ENCODE peak calls at places on chromosomes 7 and 10, in six cellular contexts. One of them, this sample, is unnamed.

GRCh38 chr7:29299986-29300609 is 105.5 kb downstream of the CHN2 start:
- DNase-seq in astrocyte of the spinal cord: no peak
- DNase-seq in HFF-Myc: no peak
- DNase-seq in cardiac muscle cell: no peak
- DNase-seq in dorsolateral prefrontal cortex: no peak
- DNase-seq in GM12864: no peak
- DNase-seq in this sample: no peak

GRCh38 chr10:126252884-126253612 is 135.2 kb downstream of the ADAM12 start:
- DNase-seq in astrocyte of the spinal cord: peak; percentile 99
- DNase-seq in HFF-Myc: peak; percentile 99
- DNase-seq in cardiac muscle cell: no peak
- DNase-seq in dorsolateral prefrontal cortex: no peak
- DNase-seq in GM12864: no peak
- DNase-seq in this sample: no peak

GRCh38 chr10:119633538-119634218 is 17.5 kb upstream of the BAG3 start:
- DNase-seq in astrocyte of the spinal cord: no peak
- DNase-seq in HFF-Myc: no peak
- DNase-seq in cardiac muscle cell: no peak
- DNase-seq in dorsolateral prefrontal cortex: no peak
- DNase-seq in GM12864: no peak
- DNase-seq in this sample: no peak

GRCh38 chr7:158827411-158828342 is 1.6 kb downstream of the ESYT2 start:
- DNase-seq in astrocyte of the spinal cord: peak; percentile 45
- DNase-seq in HFF-Myc: no peak
- DNase-seq in cardiac muscle cell: no peak
- DNase-seq in dorsolateral prefrontal cortex: no peak
- DNase-seq in GM12864: no peak
- DNase-seq in this sample: peak; percentile 54

GRCh38 chr10:113297226-113297625 is 255.6 kb upstream of the HABP2 start:
- DNase-seq in astrocyte of the spinal cord: peak; percentile 41
- DNase-seq in HFF-Myc: no peak
- DNase-seq in cardiac muscle cell: no peak
- DNase-seq in dorsolateral prefrontal cortex: no peak
- DNase-seq in GM12864: no peak
- DNase-seq in this sample: no peak

GRCh38 chr10:103985726-103986125 is 18.8 kb downstream of the SLK start:
- DNase-seq in astrocyte of the spinal cord: no peak
- DNase-seq in HFF-Myc: no peak
- DNase-seq in cardiac muscle cell: no peak
- DNase-seq in dorsolateral prefrontal cortex: no peak
- DNase-seq in GM12864: no peak
- DNase-seq in this sample: no peak

GRCh38 chr7:2687338-2687869 is 598 bp upstream of the AMZ1 start:
- DNase-seq in astrocyte of the spinal cord: no peak
- DNase-seq in HFF-Myc: no peak
- DNase-seq in cardiac muscle cell: no peak
- DNase-seq in dorsolateral prefrontal cortex: peak; percentile 39
- DNase-seq in GM12864: no peak
- DNase-seq in this sample: no peak

GRCh38 chr7:105638942-105639495 is 57.7 kb upstream of the EFCAB10 start:
- DNase-seq in astrocyte of the spinal cord: peak; percentile 20
- DNase-seq in HFF-Myc: no peak
- DNase-seq in cardiac muscle cell: peak; percentile 76
- DNase-seq in dorsolateral prefrontal cortex: no peak
- DNase-seq in GM12864: no peak
- DNase-seq in this sample: no peak

GRCh38 chr10:109275970-109276369 is 647.3 kb downstream of the XPNPEP1 start:
- DNase-seq in astrocyte of the spinal cord: no peak
- DNase-seq in HFF-Myc: peak; percentile 9
- DNase-seq in cardiac muscle cell: no peak
- DNase-seq in dorsolateral prefrontal cortex: no peak
- DNase-seq in GM12864: no peak
- DNase-seq in this sample: no peak

GRCh38 chr10:26334932-26335573 is 103.1 kb upstream of the APBB1IP start:
- DNase-seq in astrocyte of the spinal cord: peak; percentile 55
- DNase-seq in HFF-Myc: peak; percentile 12
- DNase-seq in cardiac muscle cell: peak; percentile 67
- DNase-seq in dorsolateral prefrontal cortex: no peak
- DNase-seq in GM12864: peak; percentile 65
- DNase-seq in this sample: peak; percentile 67

GRCh38 chr10:77230194-77230593 is 407.4 kb downstream of the KCNMA1 start:
- DNase-seq in astrocyte of the spinal cord: peak; percentile 33
- DNase-seq in HFF-Myc: no peak
- DNase-seq in cardiac muscle cell: no peak
- DNase-seq in dorsolateral prefrontal cortex: no peak
- DNase-seq in GM12864: no peak
- DNase-seq in this sample: no peak

GRCh38 chr10:85043207-85043606 is 714.8 kb downstream of the CCSER2 start:
- DNase-seq in astrocyte of the spinal cord: no peak
- DNase-seq in HFF-Myc: no peak
- DNase-seq in cardiac muscle cell: no peak
- DNase-seq in dorsolateral prefrontal cortex: no peak
- DNase-seq in GM12864: no peak
- DNase-seq in this sample: no peak

GRCh38 chr7:6306471-6306870 is 34.0 kb upstream of the CYTH3 start:
- DNase-seq in astrocyte of the spinal cord: peak; percentile 54
- DNase-seq in HFF-Myc: peak; percentile 40
- DNase-seq in cardiac muscle cell: no peak
- DNase-seq in dorsolateral prefrontal cortex: no peak
- DNase-seq in GM12864: no peak
- DNase-seq in this sample: no peak

GRCh38 chr7:49022448-49022847 is 98.1 kb downstream of the CDC14C start:
- DNase-seq in astrocyte of the spinal cord: no peak
- DNase-seq in HFF-Myc: no peak
- DNase-seq in cardiac muscle cell: no peak
- DNase-seq in dorsolateral prefrontal cortex: no peak
- DNase-seq in GM12864: no peak
- DNase-seq in this sample: no peak

GRCh38 chr10:4981722-4982471 is 18.7 kb downstream of the AKR1C1 start:
- DNase-seq in astrocyte of the spinal cord: peak; percentile 23
- DNase-seq in HFF-Myc: no peak
- DNase-seq in cardiac muscle cell: peak; percentile 73
- DNase-seq in dorsolateral prefrontal cortex: no peak
- DNase-seq in GM12864: peak; percentile 5
- DNase-seq in this sample: peak; percentile 20

GRCh38 chr7:136251826-136252225 is 274.7 kb upstream of the MTPN start:
- DNase-seq in astrocyte of the spinal cord: no peak
- DNase-seq in HFF-Myc: no peak
- DNase-seq in cardiac muscle cell: no peak
- DNase-seq in dorsolateral prefrontal cortex: no peak
- DNase-seq in GM12864: no peak
- DNase-seq in this sample: no peak

GRCh38 chr7:5426226-5426475 is 2.5 kb upstream of the TNRC18 start:
- DNase-seq in astrocyte of the spinal cord: peak; percentile 70
- DNase-seq in HFF-Myc: no peak
- DNase-seq in cardiac muscle cell: no peak
- DNase-seq in dorsolateral prefrontal cortex: no peak
- DNase-seq in GM12864: no peak
- DNase-seq in this sample: no peak

GRCh38 chr10:29200280-29200679 is 88.6 kb upstream of the LYZL1 start:
- DNase-seq in astrocyte of the spinal cord: peak; percentile 11
- DNase-seq in HFF-Myc: no peak
- DNase-seq in cardiac muscle cell: no peak
- DNase-seq in dorsolateral prefrontal cortex: no peak
- DNase-seq in GM12864: no peak
- DNase-seq in this sample: no peak

GRCh38 chr7:150343225-150343624 is 1.8 kb upstream of the RARRES2 start:
- DNase-seq in astrocyte of the spinal cord: no peak
- DNase-seq in HFF-Myc: no peak
- DNase-seq in cardiac muscle cell: no peak
- DNase-seq in dorsolateral prefrontal cortex: no peak
- DNase-seq in GM12864: no peak
- DNase-seq in this sample: no peak

GRCh38 chr10:44295619-44296222 is 89.2 kb downstream of the CXCL12 start:
- DNase-seq in astrocyte of the spinal cord: peak; percentile 38
- DNase-seq in HFF-Myc: no peak
- DNase-seq in cardiac muscle cell: no peak
- DNase-seq in dorsolateral prefrontal cortex: no peak
- DNase-seq in GM12864: no peak
- DNase-seq in this sample: no peak

GRCh38 chr10:112435013-112435619 is 11.6 kb downstream of the ZDHHC6 start:
- DNase-seq in astrocyte of the spinal cord: peak; percentile 56
- DNase-seq in HFF-Myc: peak; percentile 9
- DNase-seq in cardiac muscle cell: no peak
- DNase-seq in dorsolateral prefrontal cortex: no peak
- DNase-seq in GM12864: no peak
- DNase-seq in this sample: no peak

GRCh38 chr7:129784783-129785456 is 167.8 kb downstream of the UBE2H start:
- DNase-seq in astrocyte of the spinal cord: no peak
- DNase-seq in HFF-Myc: no peak
- DNase-seq in cardiac muscle cell: no peak
- DNase-seq in dorsolateral prefrontal cortex: no peak
- DNase-seq in GM12864: no peak
- DNase-seq in this sample: no peak

GRCh38 chr10:58412502-58412961 is 27.3 kb downstream of the TFAM start:
- DNase-seq in astrocyte of the spinal cord: peak; percentile 96
- DNase-seq in HFF-Myc: no peak
- DNase-seq in cardiac muscle cell: no peak
- DNase-seq in dorsolateral prefrontal cortex: no peak
- DNase-seq in GM12864: no peak
- DNase-seq in this sample: no peak

GRCh38 chr10:30534465-30535144 is 94.9 kb downstream of the LYZL2 start:
- DNase-seq in astrocyte of the spinal cord: peak; percentile 61
- DNase-seq in HFF-Myc: peak; percentile 40
- DNase-seq in cardiac muscle cell: peak; percentile 84
- DNase-seq in dorsolateral prefrontal cortex: peak; percentile 81
- DNase-seq in GM12864: no peak
- DNase-seq in this sample: peak; percentile 67

GRCh38 chr7:50838675-50839377 is 56.1 kb upstream of the GRB10 start:
- DNase-seq in astrocyte of the spinal cord: peak; percentile 91
- DNase-seq in HFF-Myc: no peak
- DNase-seq in cardiac muscle cell: no peak
- DNase-seq in dorsolateral prefrontal cortex: no peak
- DNase-seq in GM12864: no peak
- DNase-seq in this sample: no peak

GRCh38 chr7:130009848-130010688 is 41.1 kb downstream of the ZC3HC1 start:
- DNase-seq in astrocyte of the spinal cord: peak; percentile 82
- DNase-seq in HFF-Myc: peak; percentile 49
- DNase-seq in cardiac muscle cell: no peak
- DNase-seq in dorsolateral prefrontal cortex: no peak
- DNase-seq in GM12864: peak; percentile 22
- DNase-seq in this sample: peak; percentile 31

GRCh38 chr10:19977097-19977521 is 160.9 kb downstream of the PLXDC2 start:
- DNase-seq in astrocyte of the spinal cord: no peak
- DNase-seq in HFF-Myc: no peak
- DNase-seq in cardiac muscle cell: no peak
- DNase-seq in dorsolateral prefrontal cortex: no peak
- DNase-seq in GM12864: no peak
- DNase-seq in this sample: no peak

GRCh38 chr10:62243647-62243997 is 25.0 kb downstream of the RTKN2 start:
- DNase-seq in astrocyte of the spinal cord: no peak
- DNase-seq in HFF-Myc: no peak
- DNase-seq in cardiac muscle cell: no peak
- DNase-seq in dorsolateral prefrontal cortex: no peak
- DNase-seq in GM12864: no peak
- DNase-seq in this sample: no peak
- TF ChIP-seq CTCF in astrocyte of the spinal cord: no peak
- TF ChIP-seq CTCF in HFF-Myc: no peak
- TF ChIP-seq CTCF in cardiac muscle cell: no peak
- TF ChIP-seq CTCF in dorsolateral prefrontal cortex: no peak
- TF ChIP-seq CTCF in GM12864: no peak
- TF ChIP-seq CTCF in this sample: no peak

DNA sequence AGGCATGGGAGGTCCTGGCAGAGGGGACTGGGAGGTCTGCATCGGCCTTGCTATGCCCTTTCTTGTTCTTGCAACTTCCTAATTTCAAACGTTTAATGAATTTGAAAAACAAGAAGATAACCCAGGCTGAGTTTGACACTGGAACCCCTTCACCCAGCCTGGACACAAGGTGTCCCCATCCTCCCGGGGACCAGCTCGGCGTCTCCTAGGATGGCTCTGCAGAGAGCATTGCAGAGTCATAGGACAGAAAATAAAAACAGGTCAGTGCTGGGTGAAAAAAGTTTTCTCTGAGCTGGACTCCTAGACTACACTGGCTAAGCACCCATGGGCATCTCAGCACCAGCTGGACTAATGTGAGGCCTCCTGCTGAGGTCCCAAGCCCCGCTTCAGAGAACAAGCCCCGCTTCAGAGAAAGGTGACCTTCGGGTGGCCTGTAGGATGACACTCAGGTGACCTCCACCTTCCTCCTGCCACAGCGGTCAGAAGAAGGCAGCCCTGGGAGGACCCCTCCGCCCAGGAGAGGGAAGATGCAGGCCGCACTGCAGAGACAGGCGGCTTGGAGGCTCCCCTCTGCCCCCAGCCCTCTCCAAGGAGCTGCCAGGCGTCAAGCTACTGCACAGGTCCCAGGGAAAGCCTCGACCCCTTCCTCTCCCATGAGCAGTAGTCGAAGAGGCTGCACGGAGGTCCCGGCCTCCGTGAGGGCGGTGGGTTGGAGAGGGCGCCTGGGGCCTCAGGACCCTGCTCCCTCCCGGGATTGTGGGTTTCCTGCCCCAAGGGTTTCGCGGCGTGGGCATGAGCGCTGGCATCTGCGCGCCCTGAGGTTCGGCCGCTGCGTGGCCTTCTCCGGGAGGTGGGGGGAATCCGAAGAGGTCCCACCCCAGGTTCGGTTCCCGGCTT is 9.2 kb upstream of the UNCX start:
- DNase-seq in astrocyte of the spinal cord: no peak
- DNase-seq in HFF-Myc: no peak
- DNase-seq in cardiac muscle cell: peak; percentile 16
- DNase-seq in dorsolateral prefrontal cortex: no peak
- DNase-seq in GM12864: no peak
- DNase-seq in this sample: no peak
- TF ChIP-seq CTCF in astrocyte of the spinal cord: no peak
- TF ChIP-seq CTCF in HFF-Myc: peak; percentile 10
- TF ChIP-seq CTCF in cardiac muscle cell: no peak
- TF ChIP-seq CTCF in dorsolateral prefrontal cortex: no peak
- TF ChIP-seq CTCF in GM12864: peak; percentile 14
- TF ChIP-seq CTCF in this sample: peak; percentile 18

GRCh38 chr7:16509829-16510228 is 16.8 kb upstream of the LRRC72 start:
- DNase-seq in astrocyte of the spinal cord: no peak
- DNase-seq in HFF-Myc: no peak
- DNase-seq in cardiac muscle cell: no peak
- DNase-seq in dorsolateral prefrontal cortex: no peak
- DNase-seq in GM12864: no peak
- DNase-seq in this sample: no peak
- TF ChIP-seq CTCF in astrocyte of the spinal cord: no peak
- TF ChIP-seq CTCF in HFF-Myc: no peak
- TF ChIP-seq CTCF in cardiac muscle cell: no peak
- TF ChIP-seq CTCF in dorsolateral prefrontal cortex: no peak
- TF ChIP-seq CTCF in GM12864: no peak
- TF ChIP-seq CTCF in this sample: no peak

DNA sequence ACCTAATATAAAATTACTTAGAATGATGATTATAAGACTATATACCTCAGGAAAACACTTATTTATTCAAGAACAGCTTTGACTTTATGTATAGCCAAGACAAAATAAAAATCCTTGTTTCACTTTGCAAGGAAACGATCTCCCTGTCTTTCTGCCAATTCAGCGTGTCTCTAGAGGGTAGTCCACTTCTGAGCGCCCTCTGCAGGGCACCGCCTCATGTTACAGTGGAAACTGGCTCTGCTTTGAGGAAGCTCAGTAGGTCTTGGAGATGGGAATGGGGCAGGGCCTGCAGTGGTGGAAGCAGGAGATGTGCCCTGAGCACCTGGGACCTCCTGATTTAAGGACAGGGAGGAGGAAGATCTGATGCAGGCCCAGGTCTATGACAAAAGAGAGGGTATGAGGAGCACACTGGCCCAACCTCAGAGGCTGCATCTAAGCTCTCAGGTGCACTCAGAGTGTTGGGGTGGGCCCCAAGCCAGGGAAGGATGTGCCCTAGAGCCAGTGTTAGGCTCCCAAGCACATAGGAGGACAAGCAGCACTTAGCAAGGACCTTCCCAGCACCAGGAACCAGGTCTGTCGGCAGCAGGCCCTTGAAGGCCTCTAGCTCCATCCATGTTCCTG is 481.0 kb downstream of the TNS3 start:
- DNase-seq in astrocyte of the spinal cord: peak; percentile 57
- DNase-seq in HFF-Myc: no peak
- DNase-seq in cardiac muscle cell: peak; percentile 54
- DNase-seq in dorsolateral prefrontal cortex: no peak
- DNase-seq in GM12864: no peak
- DNase-seq in this sample: no peak
- TF ChIP-seq CTCF in astrocyte of the spinal cord: peak; percentile 71
- TF ChIP-seq CTCF in HFF-Myc: peak; percentile 71
- TF ChIP-seq CTCF in cardiac muscle cell: peak; percentile 85
- TF ChIP-seq CTCF in dorsolateral prefrontal cortex: no peak
- TF ChIP-seq CTCF in GM12864: peak; percentile 57
- TF ChIP-seq CTCF in this sample: no peak